ENCODE peak calls at places on chromosomes 3 and 15, in six cellular contexts. One of them, this sample, is unnamed.

GRCh38 chr15:75455982-75456531 is 4.6 kb upstream of the SIN3A start:
- DNase-seq in activated CD8-positive, alpha-beta memory T cell treated with anti-CD3 and anti-CD28 coated beads for 1 hour: no peak
- DNase-seq in activated gamma-delta T cell treated with Interleukin-2 at 50 U/mL for 16 hours: peak; percentile 40
- DNase-seq in AG08395: peak; percentile 42
- DNase-seq in OCI-LY7: peak; percentile 72
- DNase-seq in CD4-positive, CD25-positive, alpha-beta regulatory T cell: no peak
- DNase-seq in this sample: no peak

GRCh38 chr3:161213644-161214043 is 7.5 kb upstream of the NMD3 start:
- DNase-seq in activated gamma-delta T cell treated with Interleukin-2 at 50 U/mL for 16 hours: no peak
- DNase-seq in AG08395: no peak
- DNase-seq in OCI-LY7: no peak
- DNase-seq in CD4-positive, CD25-positive, alpha-beta regulatory T cell: no peak
- DNase-seq in activated CD8-positive, alpha-beta memory T cell treated with anti-CD3 and anti-CD28 coated beads for 1 hour: no peak
- DNase-seq in this sample: no peak

GRCh38 chr3:19105826-19106225 is 42.5 kb upstream of the KCNH8 start:
- DNase-seq in activated CD8-positive, alpha-beta memory T cell treated with anti-CD3 and anti-CD28 coated beads for 1 hour: no peak
- DNase-seq in AG08395: no peak
- DNase-seq in CD4-positive, CD25-positive, alpha-beta regulatory T cell: no peak
- DNase-seq in activated gamma-delta T cell treated with Interleukin-2 at 50 U/mL for 16 hours: no peak
- DNase-seq in OCI-LY7: no peak
- DNase-seq in this sample: no peak

GRCh38 chr15:91548588-91548987 is 304.9 kb upstream of the SLCO3A1 start:
- DNase-seq in AG08395: peak; percentile 39
- DNase-seq in activated gamma-delta T cell treated with Interleukin-2 at 50 U/mL for 16 hours: no peak
- DNase-seq in OCI-LY7: no peak
- DNase-seq in CD4-positive, CD25-positive, alpha-beta regulatory T cell: no peak
- DNase-seq in activated CD8-positive, alpha-beta memory T cell treated with anti-CD3 and anti-CD28 coated beads for 1 hour: no peak
- DNase-seq in this sample: no peak

GRCh38 chr3:192597511-192597910 is 129.8 kb downstream of the FGF12 start:
- DNase-seq in activated CD8-positive, alpha-beta memory T cell treated with anti-CD3 and anti-CD28 coated beads for 1 hour: no peak
- DNase-seq in CD4-positive, CD25-positive, alpha-beta regulatory T cell: no peak
- DNase-seq in activated gamma-delta T cell treated with Interleukin-2 at 50 U/mL for 16 hours: no peak
- DNase-seq in OCI-LY7: no peak
- DNase-seq in AG08395: no peak
- DNase-seq in this sample: no peak

GRCh38 chr3:170033489-170033888 is 4.3 kb upstream of the GPR160 start:
- DNase-seq in OCI-LY7: peak; percentile 34
- DNase-seq in activated gamma-delta T cell treated with Interleukin-2 at 50 U/mL for 16 hours: peak; percentile 20
- DNase-seq in activated CD8-positive, alpha-beta memory T cell treated with anti-CD3 and anti-CD28 coated beads for 1 hour: peak; percentile 6
- DNase-seq in CD4-positive, CD25-positive, alpha-beta regulatory T cell: peak; percentile 57
- DNase-seq in AG08395: no peak
- DNase-seq in this sample: peak; percentile 55

GRCh38 chr3:139505829-139506386 is 29.6 kb upstream of the RBP2 start:
- DNase-seq in activated gamma-delta T cell treated with Interleukin-2 at 50 U/mL for 16 hours: no peak
- DNase-seq in activated CD8-positive, alpha-beta memory T cell treated with anti-CD3 and anti-CD28 coated beads for 1 hour: no peak
- DNase-seq in OCI-LY7: no peak
- DNase-seq in AG08395: no peak
- DNase-seq in CD4-positive, CD25-positive, alpha-beta regulatory T cell: no peak
- DNase-seq in this sample: no peak

GRCh38 chr3:170703121-170703588 is 117.3 kb upstream of the SLC7A14 start:
- DNase-seq in AG08395: peak; percentile 86
- DNase-seq in activated CD8-positive, alpha-beta memory T cell treated with anti-CD3 and anti-CD28 coated beads for 1 hour: no peak
- DNase-seq in OCI-LY7: no peak
- DNase-seq in CD4-positive, CD25-positive, alpha-beta regulatory T cell: no peak
- DNase-seq in activated gamma-delta T cell treated with Interleukin-2 at 50 U/mL for 16 hours: no peak
- DNase-seq in this sample: no peak

GRCh38 chr3:160180581-160181216 is 44.5 kb upstream of the C3orf80 start:
- DNase-seq in OCI-LY7: no peak
- DNase-seq in AG08395: peak; percentile 75
- DNase-seq in CD4-positive, CD25-positive, alpha-beta regulatory T cell: no peak
- DNase-seq in activated CD8-positive, alpha-beta memory T cell treated with anti-CD3 and anti-CD28 coated beads for 1 hour: no peak
- DNase-seq in activated gamma-delta T cell treated with Interleukin-2 at 50 U/mL for 16 hours: no peak
- DNase-seq in this sample: no peak